ENCODE peak calls at places on chromosome 15, in nine cellular contexts. One of them, this sample, is unnamed.

GRCh38 chr15:90030376-90030775 is 29.3 kb downstream of the ZNF710 start:
- DNase-seq in fibroblast of lung: no peak
- DNase-seq in Peyer's patch: no peak
- DNase-seq in esophagus muscularis mucosa: no peak
- DNase-seq in PC-3: no peak
- DNase-seq in stomach: peak
- DNase-seq in heart left ventricle: peak
- DNase-seq in SK-N-SH: no peak
- DNase-seq in esophagus squamous epithelium: no peak
- DNase-seq in this sample: no peak

GRCh38 chr15:89740137-89740536 is 10.9 kb downstream of the MESP1 start:
- DNase-seq in fibroblast of lung: peak
- DNase-seq in Peyer's patch: peak
- DNase-seq in esophagus muscularis mucosa: no peak
- DNase-seq in PC-3: peak
- DNase-seq in stomach: peak
- DNase-seq in heart left ventricle: no peak
- DNase-seq in SK-N-SH: peak
- DNase-seq in esophagus squamous epithelium: no peak
- DNase-seq in this sample: peak

GRCh38 chr15:63933522-63933921 is 99.8 kb upstream of the HERC1 start:
- DNase-seq in fibroblast of lung: no peak
- DNase-seq in Peyer's patch: peak
- DNase-seq in esophagus muscularis mucosa: no peak
- DNase-seq in PC-3: peak
- DNase-seq in stomach: no peak
- DNase-seq in heart left ventricle: no peak
- DNase-seq in SK-N-SH: no peak
- DNase-seq in esophagus squamous epithelium: no peak
- DNase-seq in this sample: no peak

GRCh38 chr15:81239190-81239589 is 42.5 kb downstream of the IL16 start:
- DNase-seq in fibroblast of lung: peak
- DNase-seq in Peyer's patch: no peak
- DNase-seq in esophagus muscularis mucosa: peak
- DNase-seq in PC-3: no peak
- DNase-seq in stomach: no peak
- DNase-seq in heart left ventricle: no peak
- DNase-seq in SK-N-SH: no peak
- DNase-seq in esophagus squamous epithelium: no peak
- DNase-seq in this sample: no peak

GRCh38 chr15:70956196-70956595 is 63.6 kb downstream of the LRRC49 start:
- DNase-seq in fibroblast of lung: peak
- DNase-seq in Peyer's patch: no peak
- DNase-seq in esophagus muscularis mucosa: no peak
- DNase-seq in PC-3: no peak
- DNase-seq in stomach: no peak
- DNase-seq in heart left ventricle: no peak
- DNase-seq in SK-N-SH: no peak
- DNase-seq in esophagus squamous epithelium: no peak
- DNase-seq in this sample: no peak

GRCh38 chr15:79872358-79873017 is 24.3 kb downstream of the MTHFS start:
- DNase-seq in fibroblast of lung: no peak
- DNase-seq in Peyer's patch: no peak
- DNase-seq in esophagus muscularis mucosa: no peak
- DNase-seq in PC-3: no peak
- DNase-seq in stomach: no peak
- DNase-seq in heart left ventricle: no peak
- DNase-seq in SK-N-SH: no peak
- DNase-seq in esophagus squamous epithelium: no peak
- DNase-seq in this sample: no peak

GRCh38 chr15:50825946-50826345 is 60.4 kb upstream of the SPPL2A start:
- DNase-seq in fibroblast of lung: no peak
- DNase-seq in Peyer's patch: no peak
- DNase-seq in esophagus muscularis mucosa: no peak
- DNase-seq in PC-3: no peak
- DNase-seq in stomach: no peak
- DNase-seq in heart left ventricle: no peak
- DNase-seq in SK-N-SH: no peak
- DNase-seq in esophagus squamous epithelium: no peak
- DNase-seq in this sample: no peak

GRCh38 chr15:74196175-74196574 is 6.4 kb downstream of the STRA6 start:
- DNase-seq in fibroblast of lung: peak
- DNase-seq in Peyer's patch: peak
- DNase-seq in esophagus muscularis mucosa: no peak
- DNase-seq in PC-3: peak
- DNase-seq in stomach: peak
- DNase-seq in heart left ventricle: peak
- DNase-seq in SK-N-SH: no peak
- DNase-seq in esophagus squamous epithelium: no peak
- DNase-seq in this sample: peak

GRCh38 chr15:48414015-48414414 is 82.8 kb downstream of the DUT start:
- DNase-seq in fibroblast of lung: peak
- DNase-seq in Peyer's patch: no peak
- DNase-seq in esophagus muscularis mucosa: no peak
- DNase-seq in PC-3: peak
- DNase-seq in stomach: no peak
- DNase-seq in heart left ventricle: no peak
- DNase-seq in SK-N-SH: no peak
- DNase-seq in esophagus squamous epithelium: no peak
- DNase-seq in this sample: no peak

GRCh38 chr15:91348812-91349500 is 248.9 kb downstream of the SV2B start:
- DNase-seq in fibroblast of lung: no peak
- DNase-seq in Peyer's patch: no peak
- DNase-seq in esophagus muscularis mucosa: no peak
- DNase-seq in PC-3: no peak
- DNase-seq in stomach: no peak
- DNase-seq in heart left ventricle: no peak
- DNase-seq in SK-N-SH: no peak
- DNase-seq in esophagus squamous epithelium: no peak
- DNase-seq in this sample: no peak

GRCh38 chr15:64813075-64813474 is 12.4 kb downstream of the PIF1 start:
- DNase-seq in fibroblast of lung: peak
- DNase-seq in Peyer's patch: no peak
- DNase-seq in esophagus muscularis mucosa: no peak
- DNase-seq in PC-3: peak
- DNase-seq in stomach: no peak
- DNase-seq in heart left ventricle: peak
- DNase-seq in SK-N-SH: peak
- DNase-seq in esophagus squamous epithelium: no peak
- DNase-seq in this sample: no peak

DNA sequence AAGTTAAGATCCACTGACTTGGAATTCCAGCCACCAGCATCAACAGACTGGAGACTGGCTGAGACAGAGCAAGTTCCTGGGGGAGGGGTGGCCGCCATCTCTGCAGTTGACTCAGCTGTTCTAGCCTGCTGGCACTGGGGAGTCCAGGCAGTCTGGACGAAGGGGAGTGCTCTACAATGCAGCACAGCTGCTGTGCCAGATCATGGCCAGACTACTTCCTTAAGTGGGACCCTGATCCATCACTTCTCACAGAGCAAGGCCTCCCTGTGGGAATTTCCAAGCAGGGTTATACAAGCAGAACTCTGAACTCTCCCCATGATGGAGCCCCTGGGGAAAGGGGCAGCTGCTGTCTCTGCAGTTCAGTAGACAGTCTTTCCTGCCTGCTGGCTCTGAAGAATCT is 35.2 kb downstream of the PYGO1 start:
- DNase-seq in fibroblast of lung: peak
- DNase-seq in Peyer's patch: no peak
- DNase-seq in esophagus muscularis mucosa: no peak
- DNase-seq in PC-3: no peak
- DNase-seq in stomach: no peak
- DNase-seq in heart left ventricle: peak
- DNase-seq in SK-N-SH: no peak
- DNase-seq in esophagus squamous epithelium: no peak
- DNase-seq in this sample: no peak
- TF ChIP-seq CTCF in fibroblast of lung: no peak
- TF ChIP-seq CTCF in Peyer's patch: no peak
- TF ChIP-seq CTCF in esophagus muscularis mucosa: no peak
- TF ChIP-seq CTCF in PC-3: no peak
- TF ChIP-seq CTCF in stomach: no peak
- TF ChIP-seq CTCF in heart left ventricle: no peak
- TF ChIP-seq CTCF in SK-N-SH: no peak
- TF ChIP-seq CTCF in esophagus squamous epithelium: no peak
- TF ChIP-seq CTCF in this sample: no peak

GRCh38 chr15:85704720-85705119 is 90.0 kb downstream of the KLHL25 start:
- DNase-seq in fibroblast of lung: no peak
- DNase-seq in Peyer's patch: no peak
- DNase-seq in esophagus muscularis mucosa: no peak
- DNase-seq in PC-3: no peak
- DNase-seq in stomach: no peak
- DNase-seq in heart left ventricle: no peak
- DNase-seq in SK-N-SH: no peak
- DNase-seq in esophagus squamous epithelium: no peak
- DNase-seq in this sample: no peak

GRCh38 chr15:85700767-85701166 is 94.0 kb downstream of the KLHL25 start:
- DNase-seq in fibroblast of lung: no peak
- DNase-seq in Peyer's patch: no peak
- DNase-seq in esophagus muscularis mucosa: no peak
- DNase-seq in PC-3: no peak
- DNase-seq in stomach: no peak
- DNase-seq in heart left ventricle: no peak
- DNase-seq in SK-N-SH: no peak
- DNase-seq in esophagus squamous epithelium: no peak
- DNase-seq in this sample: no peak

GRCh38 chr15:85706779-85707518 is 87.8 kb downstream of the KLHL25 start:
- DNase-seq in fibroblast of lung: peak
- DNase-seq in Peyer's patch: peak
- DNase-seq in esophagus muscularis mucosa: no peak
- DNase-seq in PC-3: no peak
- DNase-seq in stomach: no peak
- DNase-seq in heart left ventricle: peak
- DNase-seq in SK-N-SH: no peak
- DNase-seq in esophagus squamous epithelium: no peak
- DNase-seq in this sample: no peak

GRCh38 chr15:85704021-85704420 is 90.7 kb downstream of the KLHL25 start:
- DNase-seq in fibroblast of lung: no peak
- DNase-seq in Peyer's patch: no peak
- DNase-seq in esophagus muscularis mucosa: no peak
- DNase-seq in PC-3: no peak
- DNase-seq in stomach: no peak
- DNase-seq in heart left ventricle: no peak
- DNase-seq in SK-N-SH: no peak
- DNase-seq in esophagus squamous epithelium: no peak
- DNase-seq in this sample: no peak

GRCh38 chr15:85702321-85703230 is 92.1 kb downstream of the KLHL25 start:
- DNase-seq in fibroblast of lung: peak
- DNase-seq in Peyer's patch: no peak
- DNase-seq in esophagus muscularis mucosa: no peak
- DNase-seq in PC-3: no peak
- DNase-seq in stomach: no peak
- DNase-seq in heart left ventricle: no peak
- DNase-seq in SK-N-SH: no peak
- DNase-seq in esophagus squamous epithelium: no peak
- DNase-seq in this sample: no peak
- H3K27ac ChIP-seq in fibroblast of lung: peak
- H3K27ac ChIP-seq in Peyer's patch: peak
- H3K27ac ChIP-seq in esophagus muscularis mucosa: peak
- H3K27ac ChIP-seq in PC-3: no peak
- H3K27ac ChIP-seq in stomach: peak
- H3K27ac ChIP-seq in heart left ventricle: peak
- H3K27ac ChIP-seq in SK-N-SH: no peak
- H3K27ac ChIP-seq in esophagus squamous epithelium: peak
- H3K27ac ChIP-seq in this sample: no peak

DNA sequence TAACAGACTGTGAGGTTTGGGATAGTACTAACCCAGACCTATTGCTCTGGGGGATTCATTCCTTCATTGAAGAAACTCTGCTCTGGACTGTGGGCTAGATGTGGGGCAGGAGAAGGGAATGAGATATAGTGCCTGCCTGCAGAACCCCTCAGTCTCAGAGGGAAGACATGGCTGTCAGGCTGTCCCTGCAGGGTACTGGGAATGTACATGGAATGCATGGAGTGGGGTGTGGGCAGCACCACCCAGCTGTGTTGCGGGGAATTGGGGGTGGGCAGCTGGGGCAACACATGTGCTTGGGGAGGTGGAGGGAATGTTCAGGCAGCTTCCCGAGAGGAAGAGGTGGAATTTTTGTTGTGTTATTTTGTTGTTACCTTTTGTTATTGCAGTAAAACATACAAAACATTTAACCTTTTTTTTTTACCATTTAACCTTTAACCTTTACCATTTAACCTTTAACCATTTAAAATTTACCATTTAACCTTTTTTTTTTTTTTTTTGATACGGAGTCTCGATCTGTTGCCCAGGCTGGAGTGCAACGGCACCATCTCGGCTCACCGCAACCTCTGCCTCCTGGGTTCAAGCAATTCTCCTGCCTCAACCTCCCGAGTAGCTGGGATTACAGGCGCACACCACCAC is 7.3 kb downstream of the PAQR5 start:
- DNase-seq in fibroblast of lung: no peak
- DNase-seq in Peyer's patch: no peak
- DNase-seq in esophagus muscularis mucosa: no peak
- DNase-seq in PC-3: no peak
- DNase-seq in stomach: no peak
- DNase-seq in heart left ventricle: no peak
- DNase-seq in SK-N-SH: no peak
- DNase-seq in esophagus squamous epithelium: no peak
- DNase-seq in this sample: no peak
- TF ChIP-seq CTCF in fibroblast of lung: no peak
- TF ChIP-seq CTCF in Peyer's patch: no peak
- TF ChIP-seq CTCF in esophagus muscularis mucosa: no peak
- TF ChIP-seq CTCF in PC-3: no peak
- TF ChIP-seq CTCF in stomach: no peak
- TF ChIP-seq CTCF in heart left ventricle: no peak
- TF ChIP-seq CTCF in SK-N-SH: no peak
- TF ChIP-seq CTCF in esophagus squamous epithelium: no peak
- TF ChIP-seq CTCF in this sample: no peak

DNA sequence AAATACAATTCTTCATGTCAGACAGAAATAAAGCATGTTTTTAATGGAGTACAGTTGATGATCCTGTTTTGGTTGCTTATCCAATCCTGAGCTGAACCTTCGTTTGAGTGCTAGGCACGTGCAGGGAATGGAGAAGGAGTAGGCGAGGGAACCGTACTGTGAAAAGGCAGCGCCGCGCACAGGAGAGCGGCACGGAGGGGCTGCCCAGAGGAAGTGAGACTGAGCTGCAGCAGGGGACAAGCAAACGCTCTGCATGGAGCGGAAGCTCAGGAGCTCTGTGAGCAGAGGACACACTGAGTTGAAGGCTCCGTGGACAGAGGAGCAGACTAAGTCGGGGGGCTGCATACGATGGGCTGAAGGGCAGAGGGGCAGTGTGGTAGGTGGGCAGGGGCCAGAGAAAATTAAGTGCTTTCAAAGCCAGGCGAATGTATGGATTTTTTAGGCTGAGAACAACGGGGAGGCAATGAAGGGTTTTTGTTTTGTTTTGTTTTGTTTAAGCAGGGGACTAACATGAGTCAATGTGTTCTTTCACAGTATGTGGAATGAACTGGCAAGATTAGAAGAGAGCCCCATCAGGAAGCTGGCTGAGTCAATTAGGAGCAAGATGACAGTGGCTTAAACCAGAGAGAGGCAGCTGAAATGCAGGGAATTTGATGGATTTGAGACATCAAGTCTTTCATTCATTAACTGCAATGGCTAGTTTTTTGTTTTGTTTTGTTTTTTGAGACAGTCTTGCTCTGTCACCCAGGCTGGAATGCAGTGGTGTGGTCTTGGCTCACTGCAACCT is 23.8 kb upstream of the TM2D3 start:
- DNase-seq in fibroblast of lung: peak
- DNase-seq in Peyer's patch: peak
- DNase-seq in esophagus muscularis mucosa: no peak
- DNase-seq in PC-3: peak
- DNase-seq in stomach: no peak
- DNase-seq in heart left ventricle: no peak
- DNase-seq in SK-N-SH: no peak
- DNase-seq in esophagus squamous epithelium: no peak
- DNase-seq in this sample: no peak
- H3K27ac ChIP-seq in fibroblast of lung: peak
- H3K27ac ChIP-seq in Peyer's patch: no peak
- H3K27ac ChIP-seq in esophagus muscularis mucosa: no peak
- H3K27ac ChIP-seq in PC-3: no peak
- H3K27ac ChIP-seq in stomach: no peak
- H3K27ac ChIP-seq in heart left ventricle: no peak
- H3K27ac ChIP-seq in SK-N-SH: peak
- H3K27ac ChIP-seq in esophagus squamous epithelium: no peak
- H3K27ac ChIP-seq in this sample: no peak

This sample was measured in RWPE1.